ENCODE peak calls at places on chromosomes 1 and 21, in ten cellular contexts. U is IMR-90, T is stomach, D is A549, I is uterus, Q is esophagus muscularis mucosa, P is HCT116, M is sigmoid colon, Y is suprapubic skin, L is NB4. V is an unnamed sample.

GRCh38 chr21:45335151-45335760 is 47.6 kb upstream of the POFUT2 start:
- DNase-seq in I (no peak), T (no peak), U (no peak), D (no peak), M (peak), Y (no peak), L (no peak), P (no peak), Q (no peak), V (no peak)

GRCh38 chr1:77686784-77687518 is 4.5 kb upstream of the ZZZ3 start:
- DNase-seq in Q (no peak), P (no peak), T (no peak), L (no peak), Y (no peak), U (no peak), I (no peak), M (no peak), D (no peak), V (no peak)

GRCh38 chr21:46550511-46550941 is 54.4 kb downstream of the S100B start:
- DNase-seq in P (no peak), L (no peak), M (peak), Q (peak), Y (no peak), T (peak), U (no peak), D (no peak), I (no peak), V (no peak)

GRCh38 chr1:44811714-44812151 is 3.4 kb downstream of the BTBD19 start:
- DNase-seq in I (peak), Y (no peak), P (no peak), L (peak), T (no peak), D (no peak), Q (no peak), U (peak), M (peak), V (no peak)

GRCh38 chr1:30668546-30669327 is 54.6 kb downstream of the MATN1 start:
- DNase-seq in T (no peak), D (no peak), L (no peak), M (no peak), Q (no peak), P (no peak), Y (no peak), I (no peak), U (peak), V (no peak)

GRCh38 chr1:229101011-229101410 is 169.9 kb upstream of the RAB4A start:
- DNase-seq in D (no peak), L (no peak), P (no peak), I (no peak), M (no peak), T (no peak), U (no peak), Y (no peak), Q (no peak), V (no peak)

GRCh38 chr1:206792939-206793607 is 20.8 kb upstream of the IL10 start:
- DNase-seq in Y (no peak), P (no peak), M (no peak), T (no peak), Q (no peak), U (peak), I (no peak), L (no peak), D (no peak), V (no peak)

GRCh38 chr1:109892476-109893368 is 17.9 kb upstream of the CSF1 start:
- DNase-seq in P (no peak), L (peak), Q (no peak), M (no peak), T (no peak), D (peak), U (peak), Y (no peak), I (no peak), V (no peak)

GRCh38 chr1:117573386-117574040 is 32.3 kb upstream of the TENT5C start:
- DNase-seq in I (no peak), Y (no peak), D (no peak), P (no peak), L (peak), T (no peak), U (peak), Q (no peak), M (no peak), V (no peak)

GRCh38 chr1:45037456-45037855 is 25.4 kb downstream of the UROD start:
- DNase-seq in T (no peak), M (no peak), D (no peak), Y (no peak), P (no peak), Q (peak), U (peak), I (no peak), L (no peak), V (peak)

GRCh38 chr1:160048335-160048734 is 16.5 kb upstream of the PIGM start:
- DNase-seq in D (no peak), L (no peak), Q (no peak), M (no peak), Y (no peak), U (no peak), I (no peak), P (no peak), T (no peak), V (no peak)

GRCh38 chr1:98426092-98426491 is 235.4 kb upstream of the SNX7 start:
- DNase-seq in I (no peak), Q (no peak), T (no peak), L (no peak), U (no peak), D (no peak), Y (no peak), P (no peak), M (no peak), V (no peak)

GRCh38 chr1:243848165-243849088 is 1.6 kb downstream of the AKT3 start:
- DNase-seq in I (no peak), Q (no peak), T (no peak), U (no peak), L (no peak), Y (no peak), D (no peak), P (no peak), M (no peak), V (no peak)

GRCh38 chr1:243851129-243851756 is 1.2 kb upstream of the AKT3 start:
- DNase-seq in I (no peak), D (peak), P (no peak), Y (no peak), T (no peak), Q (no peak), M (no peak), L (no peak), U (peak), V (no peak)

GRCh38 chr1:243850368-243851128 is 505 bp upstream of the AKT3 start:
- DNase-seq in Q (peak), U (peak), I (peak), P (no peak), Y (peak), L (peak), D (peak), M (peak), T (peak), V (peak)

GRCh38 chr1:243850013-243850367 is at the start of gene AKT3:
- DNase-seq in Q (no peak), P (no peak), M (peak), U (no peak), I (no peak), L (no peak), D (no peak), T (peak), Y (no peak), V (no peak)

GRCh38 chr1:243849089-243850012 is 692 bp downstream of the AKT3 start:
- DNase-seq in L (peak), T (peak), I (peak), U (peak), D (peak), Y (peak), P (no peak), M (peak), Q (no peak), V (peak)
- TF ChIP-seq POLR2A in L (no peak), T (no peak), I (no peak), U (no peak), D (no peak), Y (peak), P (no peak), M (no peak), Q (no peak), V (no peak)

DNA sequence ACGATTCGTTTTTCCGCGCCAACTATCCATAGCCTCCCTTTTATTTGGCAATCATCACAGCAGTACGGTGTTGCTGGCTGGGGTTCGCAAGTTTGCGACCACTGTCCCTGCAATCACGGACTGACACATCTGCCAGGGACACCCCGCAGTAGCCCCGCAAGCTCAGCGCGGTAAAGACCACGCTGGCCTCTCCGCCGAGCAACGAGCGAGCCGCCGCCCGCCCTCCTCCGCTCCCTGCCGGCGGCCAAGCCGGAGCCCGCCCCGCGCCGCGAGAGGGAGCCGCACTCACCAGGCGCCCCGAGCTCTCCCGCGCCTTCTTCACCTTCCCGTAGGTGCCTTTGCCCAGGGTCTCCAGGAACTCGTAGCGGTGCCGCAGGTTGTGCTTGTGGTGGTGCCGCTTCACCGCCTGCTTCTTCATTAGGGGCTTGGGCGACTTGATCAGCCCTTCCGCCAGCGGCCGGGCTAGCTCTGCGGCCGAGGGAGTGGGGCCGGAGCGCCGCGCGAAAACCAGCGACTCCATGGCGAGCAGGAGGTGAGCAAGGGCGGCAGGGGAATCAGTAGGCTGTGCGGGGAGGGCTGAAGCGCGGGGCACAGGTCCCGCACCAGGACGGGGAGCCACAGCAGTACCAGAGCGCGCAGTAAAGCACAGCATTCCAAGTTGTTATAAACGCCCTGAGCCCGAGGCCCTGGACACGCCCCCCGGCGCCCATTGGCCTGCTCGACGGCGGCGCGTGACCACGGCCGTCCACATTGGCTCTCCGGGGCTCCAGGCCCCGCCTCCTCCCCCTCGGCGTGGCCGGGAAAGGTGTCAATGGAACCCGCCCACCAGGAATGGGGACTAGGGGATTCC is at the start of gene NUAK2:
- DNase-seq in T (peak), I (peak), Q (peak), P (peak), L (no peak), D (peak), U (peak), M (peak), Y (peak), V (peak)
- TF ChIP-seq POLR2A in T (no peak), I (peak), Q (peak), P (peak), L (no peak), D (peak), U (peak), M (peak), Y (peak), V (no peak)

DNA sequence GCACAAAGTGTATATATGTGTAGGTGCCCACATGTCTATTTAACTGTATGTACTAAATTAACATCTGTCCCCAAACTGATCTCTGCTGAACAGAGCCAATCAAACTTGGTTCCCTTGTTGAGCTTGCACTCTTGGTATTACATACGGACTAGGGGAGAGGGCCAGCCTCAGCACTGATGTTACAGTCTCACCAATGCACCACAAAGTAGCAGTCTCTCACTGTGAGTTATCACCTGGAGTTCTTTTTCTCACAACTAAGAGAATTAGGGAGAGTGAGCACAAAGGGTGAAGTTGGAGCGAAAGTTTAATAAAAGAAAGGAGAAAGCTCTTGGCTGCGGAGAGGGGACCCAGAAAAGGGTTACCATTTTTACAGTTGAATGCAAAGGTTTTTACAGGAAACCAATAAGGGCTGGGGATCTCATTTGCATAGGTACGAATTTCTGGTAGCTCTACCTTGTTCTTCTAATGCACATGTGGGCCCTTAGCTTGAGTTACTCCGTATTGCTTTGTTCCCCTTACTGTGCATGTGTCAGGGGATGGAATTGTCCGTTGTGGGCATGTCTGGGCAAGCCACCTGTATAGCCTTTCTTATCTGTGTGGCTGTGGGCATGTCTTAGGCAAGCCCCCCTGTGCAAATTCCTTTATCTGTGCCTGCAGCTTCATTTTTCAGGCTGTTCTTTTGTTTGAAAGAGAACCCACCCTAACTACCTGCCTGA is 13.3 kb upstream of the CHI3L2 start:
- DNase-seq in L (no peak), Q (no peak), Y (no peak), M (no peak), P (no peak), D (no peak), T (no peak), U (peak), I (no peak), V (peak)
- TF ChIP-seq POLR2A in L (no peak), Q (no peak), Y (no peak), M (no peak), P (no peak), D (no peak), T (no peak), U (no peak), I (no peak), V (peak)

DNA sequence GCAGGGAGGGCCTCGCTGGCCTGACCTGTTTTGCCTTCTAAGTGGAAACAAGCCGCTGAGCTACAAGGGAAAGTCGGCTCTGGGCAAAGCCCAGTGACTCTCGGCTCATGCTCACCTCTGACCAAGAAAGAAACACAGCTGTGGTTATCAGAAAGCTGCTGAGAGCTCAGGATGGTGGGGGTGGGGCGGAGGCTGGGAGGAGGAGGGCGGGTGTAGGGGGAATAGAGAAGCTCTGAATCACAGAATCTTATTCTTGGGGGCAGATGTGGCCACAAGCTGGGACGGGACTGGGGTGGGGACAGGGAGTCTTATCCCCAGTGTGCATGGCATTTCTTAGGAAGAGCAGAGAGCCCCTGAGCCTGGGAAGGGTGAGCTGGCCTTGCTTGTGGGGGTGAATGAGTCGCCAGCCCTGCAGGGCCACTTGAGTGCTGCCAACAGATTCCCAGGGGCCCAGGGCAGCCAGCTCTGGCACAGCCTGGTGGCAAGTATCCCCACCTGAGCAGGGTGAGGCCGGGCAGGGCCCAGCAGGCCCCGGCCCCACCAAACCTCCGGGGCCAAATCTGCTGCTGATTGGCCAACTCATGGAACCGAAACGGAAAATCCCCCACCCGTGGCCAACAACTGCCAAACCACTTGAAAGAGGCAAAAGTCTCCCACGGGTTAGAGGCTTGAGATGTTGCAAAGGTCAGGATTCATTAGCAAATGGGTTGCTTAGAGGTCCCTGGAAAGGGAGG is 120.6 kb downstream of the SPSB1 start:
- DNase-seq in T (peak), P (peak), Y (peak), D (peak), U (peak), L (peak), I (peak), M (peak), Q (no peak), V (no peak)
- TF ChIP-seq POLR2A in T (no peak), P (no peak), Y (no peak), D (no peak), U (no peak), L (no peak), I (no peak), M (no peak), Q (no peak), V (no peak)

GRCh38 chr1:150515328-150516049 is at the start of gene FALEC:
- DNase-seq in D (peak), M (peak), I (peak), L (peak), Q (peak), P (peak), T (peak), Y (peak), U (peak), V (peak)
- TF ChIP-seq POLR2A in D (peak), M (peak), I (peak), L (peak), Q (no peak), P (peak), T (no peak), Y (no peak), U (peak), V (peak)

V was measured in erythroblast.